ENCODE peak calls at places on chromosome 1, in nine cellular contexts. One of them, this sample, is unnamed.

GRCh38 chr1:183622884-183623785 is 12.4 kb downstream of the ARPC5 start:
- DNase-seq in Ammon's horn: peak
- DNase-seq in hypothalamus: peak
- DNase-seq in substantia nigra: no peak
- DNase-seq in Calu3: peak
- DNase-seq in erythroblast: peak
- DNase-seq in T-helper 2 cell: no peak
- DNase-seq in KG1: no peak
- DNase-seq in foreskin melanocyte: no peak
- DNase-seq in this sample: peak

GRCh38 chr1:244836135-244836521 is 670 bp downstream of the COX20 start:
- DNase-seq in Ammon's horn: peak
- DNase-seq in hypothalamus: no peak
- DNase-seq in substantia nigra: no peak
- DNase-seq in Calu3: peak
- DNase-seq in erythroblast: peak
- DNase-seq in T-helper 2 cell: no peak
- DNase-seq in KG1: no peak
- DNase-seq in foreskin melanocyte: peak
- DNase-seq in this sample: peak

GRCh38 chr1:10415211-10415930 is 14.9 kb upstream of the CENPS start:
- DNase-seq in Ammon's horn: peak
- DNase-seq in hypothalamus: no peak
- DNase-seq in substantia nigra: no peak
- DNase-seq in Calu3: peak
- DNase-seq in erythroblast: peak
- DNase-seq in T-helper 2 cell: no peak
- DNase-seq in KG1: peak
- DNase-seq in foreskin melanocyte: no peak
- DNase-seq in this sample: peak

GRCh38 chr1:117336087-117336817 is 31.0 kb upstream of the MAN1A2 start:
- DNase-seq in Ammon's horn: peak
- DNase-seq in hypothalamus: peak
- DNase-seq in substantia nigra: peak
- DNase-seq in Calu3: no peak
- DNase-seq in erythroblast: no peak
- DNase-seq in T-helper 2 cell: no peak
- DNase-seq in KG1: no peak
- DNase-seq in foreskin melanocyte: peak
- DNase-seq in this sample: no peak

GRCh38 chr1:17620448-17620847 is 81.0 kb downstream of the ARHGEF10L start:
- DNase-seq in Ammon's horn: no peak
- DNase-seq in hypothalamus: no peak
- DNase-seq in substantia nigra: no peak
- DNase-seq in Calu3: no peak
- DNase-seq in erythroblast: no peak
- DNase-seq in T-helper 2 cell: no peak
- DNase-seq in KG1: no peak
- DNase-seq in foreskin melanocyte: no peak
- DNase-seq in this sample: no peak

GRCh38 chr1:151146416-151147131 is at the start of gene SEMA6C:
- DNase-seq in Ammon's horn: peak
- DNase-seq in hypothalamus: peak
- DNase-seq in substantia nigra: peak
- DNase-seq in Calu3: peak
- DNase-seq in erythroblast: peak
- DNase-seq in T-helper 2 cell: peak
- DNase-seq in KG1: peak
- DNase-seq in foreskin melanocyte: peak
- DNase-seq in this sample: peak

GRCh38 chr1:174174461-174175329 is 15.4 kb downstream of the RABGAP1L start:
- DNase-seq in Ammon's horn: no peak
- DNase-seq in hypothalamus: no peak
- DNase-seq in substantia nigra: no peak
- DNase-seq in Calu3: no peak
- DNase-seq in erythroblast: peak
- DNase-seq in T-helper 2 cell: no peak
- DNase-seq in KG1: no peak
- DNase-seq in foreskin melanocyte: no peak
- DNase-seq in this sample: peak

GRCh38 chr1:171357179-171357578 is 43.2 kb downstream of the FMO4 start:
- DNase-seq in Ammon's horn: no peak
- DNase-seq in hypothalamus: no peak
- DNase-seq in substantia nigra: no peak
- DNase-seq in Calu3: no peak
- DNase-seq in erythroblast: no peak
- DNase-seq in T-helper 2 cell: no peak
- DNase-seq in KG1: no peak
- DNase-seq in foreskin melanocyte: no peak
- DNase-seq in this sample: no peak

GRCh38 chr1:23169727-23170335 is 1.2 kb upstream of the LUZP1 start:
- DNase-seq in Ammon's horn: peak
- DNase-seq in hypothalamus: peak
- DNase-seq in substantia nigra: peak
- DNase-seq in Calu3: no peak
- DNase-seq in erythroblast: no peak
- DNase-seq in T-helper 2 cell: no peak
- DNase-seq in KG1: peak
- DNase-seq in foreskin melanocyte: no peak
- DNase-seq in this sample: peak

GRCh38 chr1:117308406-117308916 is 58.8 kb upstream of the MAN1A2 start:
- DNase-seq in Ammon's horn: no peak
- DNase-seq in hypothalamus: no peak
- DNase-seq in substantia nigra: no peak
- DNase-seq in Calu3: no peak
- DNase-seq in erythroblast: no peak
- DNase-seq in T-helper 2 cell: no peak
- DNase-seq in KG1: no peak
- DNase-seq in foreskin melanocyte: no peak
- DNase-seq in this sample: no peak

This sample was measured in HepG2.